ENCODE peak calls at places on chromosome 1, in nine cellular contexts. One of them, this sample, is unnamed.
A peak's percentile ranks its signal among the peaks of the same experiment; 100 is the strongest.

GRCh38 chr1:152933196-152933595 is 13.8 kb upstream of the SPRR5 start:
- DNase-seq in IMR-90: no peak
- DNase-seq in fibroblast of villous mesenchyme: no peak
- DNase-seq in fibroblast of lung: no peak
- DNase-seq in mammary epithelial cell: peak; percentile 79
- DNase-seq in HFF-Myc: no peak
- DNase-seq in astrocyte of the spinal cord: no peak
- DNase-seq in ovary: no peak
- DNase-seq in tibial artery: no peak
- DNase-seq in this sample: peak; percentile 47

GRCh38 chr1:111140680-111140967 is 601 bp downstream of the CEPT1 start:
- DNase-seq in fibroblast of villous mesenchyme: peak; percentile 55
- DNase-seq in ovary: no peak
- DNase-seq in fibroblast of lung: peak; percentile 73
- DNase-seq in HFF-Myc: no peak
- DNase-seq in IMR-90: peak; percentile 36
- DNase-seq in mammary epithelial cell: peak; percentile 75
- DNase-seq in tibial artery: no peak
- DNase-seq in astrocyte of the spinal cord: no peak
- DNase-seq in this sample: peak; percentile 61

GRCh38 chr1:91500756-91501526 is at the start of gene CDC7:
- DNase-seq in fibroblast of lung: peak; percentile 85
- DNase-seq in mammary epithelial cell: peak; percentile 82
- DNase-seq in astrocyte of the spinal cord: peak; percentile 94
- DNase-seq in IMR-90: peak; percentile 87
- DNase-seq in fibroblast of villous mesenchyme: peak; percentile 94
- DNase-seq in tibial artery: peak; percentile 92
- DNase-seq in HFF-Myc: peak; percentile 72
- DNase-seq in ovary: peak; percentile 95
- DNase-seq in this sample: peak; percentile 89

GRCh38 chr1:4770713-4771112 is 116.3 kb downstream of the AJAP1 start:
- DNase-seq in ovary: no peak
- DNase-seq in IMR-90: no peak
- DNase-seq in HFF-Myc: no peak
- DNase-seq in astrocyte of the spinal cord: no peak
- DNase-seq in fibroblast of villous mesenchyme: no peak
- DNase-seq in mammary epithelial cell: no peak
- DNase-seq in tibial artery: no peak
- DNase-seq in fibroblast of lung: no peak
- DNase-seq in this sample: no peak

GRCh38 chr1:96038636-96039035 is 682.9 kb upstream of the PTBP2 start:
- DNase-seq in mammary epithelial cell: no peak
- DNase-seq in ovary: no peak
- DNase-seq in IMR-90: no peak
- DNase-seq in fibroblast of lung: no peak
- DNase-seq in astrocyte of the spinal cord: no peak
- DNase-seq in fibroblast of villous mesenchyme: no peak
- DNase-seq in tibial artery: no peak
- DNase-seq in HFF-Myc: no peak
- DNase-seq in this sample: no peak

GRCh38 chr1:225480825-225481434 is 53.1 kb upstream of the LBR start:
- DNase-seq in mammary epithelial cell: peak; percentile 28
- DNase-seq in IMR-90: no peak
- DNase-seq in tibial artery: peak; percentile 66
- DNase-seq in ovary: peak; percentile 3
- DNase-seq in fibroblast of lung: no peak
- DNase-seq in HFF-Myc: no peak
- DNase-seq in fibroblast of villous mesenchyme: peak; percentile 33
- DNase-seq in astrocyte of the spinal cord: no peak
- DNase-seq in this sample: peak; percentile 85

GRCh38 chr1:172513480-172513879 is 19.5 kb upstream of the SUCO start:
- DNase-seq in mammary epithelial cell: peak; percentile 79
- DNase-seq in HFF-Myc: no peak
- DNase-seq in tibial artery: no peak
- DNase-seq in IMR-90: no peak
- DNase-seq in ovary: no peak
- DNase-seq in fibroblast of lung: peak; percentile 40
- DNase-seq in fibroblast of villous mesenchyme: no peak
- DNase-seq in astrocyte of the spinal cord: no peak
- DNase-seq in this sample: no peak

GRCh38 chr1:186404454-186405051 is 28.9 kb downstream of the ODR4 start:
- DNase-seq in mammary epithelial cell: peak; percentile 32
- DNase-seq in astrocyte of the spinal cord: peak; percentile 46
- DNase-seq in IMR-90: peak; percentile 76
- DNase-seq in tibial artery: no peak
- DNase-seq in fibroblast of villous mesenchyme: peak; percentile 62
- DNase-seq in ovary: no peak
- DNase-seq in fibroblast of lung: peak; percentile 47
- DNase-seq in HFF-Myc: peak; percentile 67
- DNase-seq in this sample: peak; percentile 71

GRCh38 chr1:78319603-78320002 is 171.2 kb upstream of the PTGFR start:
- DNase-seq in tibial artery: no peak
- DNase-seq in fibroblast of villous mesenchyme: no peak
- DNase-seq in HFF-Myc: no peak
- DNase-seq in mammary epithelial cell: no peak
- DNase-seq in fibroblast of lung: no peak
- DNase-seq in astrocyte of the spinal cord: no peak
- DNase-seq in IMR-90: no peak
- DNase-seq in ovary: no peak
- DNase-seq in this sample: no peak

GRCh38 chr1:78323311-78323710 is 167.5 kb upstream of the PTGFR start:
- DNase-seq in mammary epithelial cell: peak; percentile 30
- DNase-seq in HFF-Myc: no peak
- DNase-seq in fibroblast of lung: peak; percentile 58
- DNase-seq in ovary: no peak
- DNase-seq in fibroblast of villous mesenchyme: peak; percentile 14
- DNase-seq in astrocyte of the spinal cord: no peak
- DNase-seq in tibial artery: no peak
- DNase-seq in IMR-90: peak; percentile 13
- DNase-seq in this sample: no peak

GRCh38 chr1:78329475-78329874 is 161.3 kb upstream of the PTGFR start:
- DNase-seq in tibial artery: no peak
- DNase-seq in fibroblast of lung: no peak
- DNase-seq in HFF-Myc: no peak
- DNase-seq in fibroblast of villous mesenchyme: no peak
- DNase-seq in ovary: no peak
- DNase-seq in IMR-90: no peak
- DNase-seq in astrocyte of the spinal cord: no peak
- DNase-seq in mammary epithelial cell: no peak
- DNase-seq in this sample: no peak

DNA sequence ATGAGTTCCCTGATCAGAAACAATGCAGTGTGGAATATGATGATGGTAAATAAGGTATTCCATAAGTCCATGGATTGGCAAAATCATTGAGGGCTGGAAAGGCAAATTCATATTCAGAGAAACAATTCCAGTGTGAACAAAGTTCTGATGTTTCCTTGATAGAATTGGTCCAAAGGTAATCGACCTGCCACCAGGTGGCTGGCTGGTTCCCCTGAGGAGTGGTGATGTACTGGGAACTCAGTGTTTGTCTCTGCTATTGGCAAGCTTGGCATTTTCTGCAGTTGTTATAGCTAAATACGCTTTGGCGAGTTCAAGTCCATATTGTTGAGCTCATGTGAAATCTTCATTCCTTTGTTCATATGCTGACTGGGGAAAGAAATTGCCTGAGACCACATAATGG is 165.5 kb upstream of the PTGFR start:
- DNase-seq in HFF-Myc: no peak
- DNase-seq in fibroblast of lung: no peak
- DNase-seq in ovary: no peak
- DNase-seq in IMR-90: no peak
- DNase-seq in mammary epithelial cell: no peak
- DNase-seq in fibroblast of villous mesenchyme: no peak
- DNase-seq in tibial artery: no peak
- DNase-seq in astrocyte of the spinal cord: no peak
- DNase-seq in this sample: no peak
- TF ChIP-seq CTCF in HFF-Myc: no peak
- TF ChIP-seq CTCF in fibroblast of lung: no peak
- TF ChIP-seq CTCF in ovary: no peak
- TF ChIP-seq CTCF in IMR-90: no peak
- TF ChIP-seq CTCF in mammary epithelial cell: no peak
- TF ChIP-seq CTCF in fibroblast of villous mesenchyme: no peak
- TF ChIP-seq CTCF in tibial artery: no peak
- TF ChIP-seq CTCF in astrocyte of the spinal cord: no peak
- TF ChIP-seq CTCF in this sample: no peak

DNA sequence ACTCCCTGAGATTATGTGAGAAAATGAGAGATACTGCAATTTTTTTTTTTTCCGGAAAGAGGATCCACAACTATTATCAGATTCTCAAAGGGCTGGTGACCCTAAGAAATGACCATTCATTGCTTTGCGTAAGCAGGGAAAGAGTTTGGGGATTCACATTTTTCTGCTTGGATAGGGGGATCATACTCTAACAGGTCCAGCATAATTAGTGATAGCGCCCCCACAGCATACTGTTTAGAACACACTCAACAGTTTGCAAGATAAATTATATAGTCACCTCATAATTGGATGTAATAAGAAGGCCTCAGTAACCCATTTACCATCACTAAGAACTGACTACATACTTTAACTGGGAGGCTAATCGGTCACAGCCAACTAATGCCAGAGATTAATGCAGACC is 1.9 kb downstream of the CCT3 start:
- DNase-seq in fibroblast of villous mesenchyme: no peak
- DNase-seq in astrocyte of the spinal cord: no peak
- DNase-seq in mammary epithelial cell: no peak
- DNase-seq in HFF-Myc: no peak
- DNase-seq in tibial artery: no peak
- DNase-seq in ovary: no peak
- DNase-seq in IMR-90: no peak
- DNase-seq in fibroblast of lung: peak; percentile 0
- DNase-seq in this sample: peak; percentile 32
- TF ChIP-seq CTCF in fibroblast of villous mesenchyme: peak; percentile 15
- TF ChIP-seq CTCF in astrocyte of the spinal cord: no peak
- TF ChIP-seq CTCF in mammary epithelial cell: peak; percentile 37
- TF ChIP-seq CTCF in HFF-Myc: peak; percentile 23
- TF ChIP-seq CTCF in tibial artery: no peak
- TF ChIP-seq CTCF in ovary: no peak
- TF ChIP-seq CTCF in IMR-90: no peak
- TF ChIP-seq CTCF in fibroblast of lung: no peak
- TF ChIP-seq CTCF in this sample: peak; percentile 24

DNA sequence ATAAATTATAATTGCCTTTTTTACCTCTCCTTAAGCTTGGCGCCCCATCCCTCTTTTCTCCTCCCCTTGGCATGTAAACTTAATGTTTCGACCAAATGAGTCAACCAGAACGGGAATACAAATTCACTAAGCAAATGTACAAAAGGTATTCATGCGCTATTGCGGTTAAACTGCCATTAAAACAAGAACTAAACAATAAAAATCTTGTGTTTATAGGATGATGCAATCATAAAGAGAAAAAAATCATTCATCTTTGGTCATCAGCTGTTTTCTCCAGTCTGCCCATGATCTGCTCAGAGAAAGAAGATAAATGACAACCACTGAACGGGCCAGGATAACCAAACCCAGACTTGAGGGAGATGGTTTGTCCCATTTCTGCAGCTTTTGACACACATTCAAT is 534.2 kb upstream of the PLXNA2 start:
- DNase-seq in IMR-90: no peak
- DNase-seq in mammary epithelial cell: no peak
- DNase-seq in astrocyte of the spinal cord: no peak
- DNase-seq in fibroblast of villous mesenchyme: no peak
- DNase-seq in tibial artery: no peak
- DNase-seq in HFF-Myc: no peak
- DNase-seq in fibroblast of lung: peak; percentile 70
- DNase-seq in ovary: no peak
- DNase-seq in this sample: peak; percentile 31
- TF ChIP-seq CTCF in IMR-90: no peak
- TF ChIP-seq CTCF in mammary epithelial cell: no peak
- TF ChIP-seq CTCF in astrocyte of the spinal cord: no peak
- TF ChIP-seq CTCF in fibroblast of villous mesenchyme: no peak
- TF ChIP-seq CTCF in tibial artery: no peak
- TF ChIP-seq CTCF in HFF-Myc: no peak
- TF ChIP-seq CTCF in fibroblast of lung: no peak
- TF ChIP-seq CTCF in ovary: no peak
- TF ChIP-seq CTCF in this sample: no peak

DNA sequence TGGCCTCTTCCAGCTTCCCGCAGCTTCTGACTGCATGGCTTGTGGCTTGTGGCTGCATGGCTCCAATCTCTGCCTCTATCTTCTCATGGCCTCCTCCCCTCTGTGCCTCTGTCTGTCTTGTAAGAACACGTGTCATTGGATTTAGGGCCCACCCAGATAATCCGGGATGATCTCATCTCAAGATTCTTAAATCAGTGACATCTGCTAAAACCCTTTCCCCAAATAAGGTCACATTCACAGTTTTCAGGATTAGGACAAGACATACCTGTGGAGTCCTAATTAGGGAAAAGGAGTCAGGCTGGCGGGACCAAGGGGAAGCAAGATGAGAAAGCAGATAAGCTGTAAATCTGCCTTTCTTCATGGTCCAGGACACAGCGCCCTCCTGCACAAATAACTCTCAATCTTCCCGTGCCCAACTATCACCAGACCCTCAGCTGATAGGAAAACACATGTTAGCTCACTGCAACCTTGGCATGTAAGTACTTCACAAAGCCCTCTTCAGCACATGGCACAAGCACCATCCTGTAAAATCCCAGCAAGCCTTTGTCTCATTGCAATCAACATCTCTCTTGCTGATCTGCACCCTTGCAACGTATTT is 82.2 kb downstream of the SPSB1 start:
- DNase-seq in IMR-90: no peak
- DNase-seq in HFF-Myc: no peak
- DNase-seq in mammary epithelial cell: no peak
- DNase-seq in fibroblast of villous mesenchyme: peak; percentile 45
- DNase-seq in tibial artery: no peak
- DNase-seq in astrocyte of the spinal cord: no peak
- DNase-seq in fibroblast of lung: no peak
- DNase-seq in ovary: no peak
- DNase-seq in this sample: no peak
- TF ChIP-seq CTCF in IMR-90: no peak
- TF ChIP-seq CTCF in HFF-Myc: no peak
- TF ChIP-seq CTCF in mammary epithelial cell: no peak
- TF ChIP-seq CTCF in fibroblast of villous mesenchyme: no peak
- TF ChIP-seq CTCF in tibial artery: no peak
- TF ChIP-seq CTCF in astrocyte of the spinal cord: no peak
- TF ChIP-seq CTCF in fibroblast of lung: no peak
- TF ChIP-seq CTCF in ovary: no peak
- TF ChIP-seq CTCF in this sample: no peak

GRCh38 chr1:214514032-214514818 is 37.2 kb downstream of the PTPN14 start:
- DNase-seq in astrocyte of the spinal cord: peak; percentile 67
- DNase-seq in fibroblast of villous mesenchyme: peak; percentile 46
- DNase-seq in ovary: peak; percentile 34
- DNase-seq in mammary epithelial cell: no peak
- DNase-seq in fibroblast of lung: peak; percentile 78
- DNase-seq in HFF-Myc: no peak
- DNase-seq in IMR-90: peak; percentile 80
- DNase-seq in tibial artery: no peak
- DNase-seq in this sample: peak; percentile 71
- TF ChIP-seq CTCF in astrocyte of the spinal cord: no peak
- TF ChIP-seq CTCF in fibroblast of villous mesenchyme: no peak
- TF ChIP-seq CTCF in ovary: no peak
- TF ChIP-seq CTCF in mammary epithelial cell: no peak
- TF ChIP-seq CTCF in fibroblast of lung: no peak
- TF ChIP-seq CTCF in HFF-Myc: no peak
- TF ChIP-seq CTCF in IMR-90: no peak
- TF ChIP-seq CTCF in tibial artery: no peak
- TF ChIP-seq CTCF in this sample: no peak

This sample was measured in MCF 10A.